ENCODE peak calls at places on chromosomes 2 and 18, in five cellular contexts. D is cardiac muscle cell; T is right lobe of liver; M is keratinocyte; J is CD8-positive, alpha-beta T cell. L is an unnamed sample. For H3K27me3, the result is how much of the 10 kb centered on the place peaks cover.

GRCh38 chr2:112642961-112643360 is 2.8 kb upstream of the SLC20A1 start:
- DNase-seq in D (no peak), T (no peak), M (no peak), J (no peak), L (no peak)

GRCh38 chr18:6561029-6561861 is 146.5 kb upstream of the L3MBTL4 start:
- DNase-seq in D (peak), T (peak), M (no peak), J (no peak), L (no peak)

GRCh38 chr2:189347540-189347939 is 93.7 kb upstream of the WDR75 start:
- DNase-seq in D (peak), T (peak), M (peak), J (peak), L (peak)

GRCh38 chr2:39504790-39505335 is 67.8 kb upstream of the MAP4K3 start:
- DNase-seq in D (peak), T (no peak), M (no peak), J (no peak), L (no peak)

GRCh38 chr2:172283476-172283875 is 143.9 kb upstream of the ITGA6 start:
- DNase-seq in D (peak), T (no peak), M (no peak), J (no peak), L (no peak)

GRCh38 chr2:8197101-8197500 is 484.8 kb upstream of the ID2 start:
- DNase-seq in D (peak), T (no peak), M (no peak), J (no peak), L (no peak)

GRCh38 chr2:150569761-150570160 is 82.3 kb upstream of the RND3 start:
- DNase-seq in D (no peak), T (no peak), M (no peak), J (no peak), L (no peak)

GRCh38 chr2:27621524-27621923 is 7.3 kb downstream of the CCDC121 start:
- DNase-seq in D (no peak), T (no peak), M (no peak), J (no peak), L (no peak)

GRCh38 chr2:196233808-196234501 is 62.6 kb upstream of the STK17B start:
- DNase-seq in D (no peak), T (no peak), M (no peak), J (no peak), L (no peak)

GRCh38 chr2:98702127-98702802 is 28.7 kb downstream of the MGAT4A start:
- DNase-seq in D (no peak), T (peak), M (no peak), J (no peak), L (no peak)

GRCh38 chr2:227033471-227034148 is 130.4 kb downstream of the COL4A4 start:
- DNase-seq in D (peak), T (peak), M (no peak), J (no peak), L (peak)

GRCh38 chr18:59143441-59143840 is 3.8 kb downstream of the SEC11C start:
- DNase-seq in D (no peak), T (no peak), M (no peak), J (no peak), L (no peak)

GRCh38 chr2:145166716-145167115 is 646.8 kb upstream of the ZEB2 start:
- DNase-seq in D (no peak), T (no peak), M (no peak), J (no peak), L (no peak)

GRCh38 chr2:238097988-238098853 is 1.9 kb upstream of the ESPNL start:
- DNase-seq in D (peak), T (peak), M (peak), J (no peak), L (peak)

GRCh38 chr2:48278590-48278989 is 251.4 kb upstream of the STON1 start:
- DNase-seq in D (peak), T (no peak), M (no peak), J (no peak), L (no peak)

GRCh38 chr2:25566094-25566493 is 107.3 kb downstream of the DTNB start:
- DNase-seq in D (no peak), T (no peak), M (no peak), J (no peak), L (no peak)

GRCh38 chr2:142876423-142876822 is 1.0 kb upstream of the KYNU start:
- DNase-seq in D (no peak), T (no peak), M (no peak), J (no peak), L (no peak)

GRCh38 chr2:26585100-26585499 is 56.1 kb downstream of the CIB4 start:
- DNase-seq in D (no peak), T (peak), M (no peak), J (no peak), L (no peak)

GRCh38 chr2:132943829-132944228 is 273.8 kb upstream of the LYPD1 start:
- DNase-seq in D (peak), T (no peak), M (no peak), J (no peak), L (no peak)

GRCh38 chr2:36486546-36487044 is 111.4 kb downstream of the FEZ2 start:
- DNase-seq in D (peak), T (no peak), M (peak), J (no peak), L (no peak)

GRCh38 chr2:15920696-15921095 is 19.7 kb upstream of the MYCN start:
- DNase-seq in D (no peak), T (no peak), M (no peak), J (no peak), L (no peak)

GRCh38 chr18:8571399-8571798 is 37.8 kb upstream of the RAB12 start:
- DNase-seq in D (no peak), T (no peak), M (no peak), J (no peak), L (no peak)

GRCh38 chr2:134167015-134167414 is 86.9 kb upstream of the MGAT5 start:
- DNase-seq in D (no peak), T (no peak), M (no peak), J (no peak), L (no peak)

GRCh38 chr18:9260388-9261380 is 73.9 kb upstream of the TWSG1 start:
- DNase-seq in D (peak), T (no peak), M (no peak), J (no peak), L (no peak)

GRCh38 chr18:57791192-57791591 is 11.9 kb downstream of the ATP8B1 start:
- DNase-seq in D (no peak), T (no peak), M (no peak), J (no peak), L (no peak)

GRCh38 chr18:57794951-57795728 is 8.0 kb downstream of the ATP8B1 start:
- DNase-seq in D (no peak), T (no peak), M (no peak), J (no peak), L (no peak)

GRCh38 chr18:57793630-57793986 is 9.5 kb downstream of the ATP8B1 start:
- DNase-seq in D (no peak), T (no peak), M (no peak), J (no peak), L (no peak)

GRCh38 chr18:57791911-57792310 is 11.2 kb downstream of the ATP8B1 start:
- DNase-seq in D (no peak), T (no peak), M (no peak), J (no peak), L (no peak)

GRCh38 chr18:57792741-57793629 is 10.1 kb downstream of the ATP8B1 start:
- DNase-seq in D (peak), T (no peak), M (no peak), J (no peak), L (no peak)
- H3K27me3 ChIP-seq in D (under half), T (under half), M (under half), J (under half), L (under half)

GRCh38 chr2:44952143-44952805 is 10.8 kb downstream of the SIX3 start:
- DNase-seq in D (peak), T (no peak), M (no peak), J (no peak), L (no peak)

GRCh38 chr2:44954306-44954901 is 12.9 kb downstream of the SIX3 start:
- DNase-seq in D (no peak), T (no peak), M (no peak), J (no peak), L (no peak)

GRCh38 chr2:44953686-44953976 is 12.1 kb downstream of the SIX3 start:
- DNase-seq in D (no peak), T (no peak), M (no peak), J (no peak), L (no peak)

GRCh38 chr2:44951714-44952113 is 10.2 kb downstream of the SIX3 start:
- DNase-seq in D (no peak), T (no peak), M (no peak), J (no peak), L (no peak)

GRCh38 chr2:44952806-44953685 is 11.5 kb downstream of the SIX3 start:
- DNase-seq in D (no peak), T (no peak), M (no peak), J (no peak), L (no peak)
- H3K27me3 ChIP-seq in D (half or more), T (under half), M (half or more), J (under half), L (under half)

DNA sequence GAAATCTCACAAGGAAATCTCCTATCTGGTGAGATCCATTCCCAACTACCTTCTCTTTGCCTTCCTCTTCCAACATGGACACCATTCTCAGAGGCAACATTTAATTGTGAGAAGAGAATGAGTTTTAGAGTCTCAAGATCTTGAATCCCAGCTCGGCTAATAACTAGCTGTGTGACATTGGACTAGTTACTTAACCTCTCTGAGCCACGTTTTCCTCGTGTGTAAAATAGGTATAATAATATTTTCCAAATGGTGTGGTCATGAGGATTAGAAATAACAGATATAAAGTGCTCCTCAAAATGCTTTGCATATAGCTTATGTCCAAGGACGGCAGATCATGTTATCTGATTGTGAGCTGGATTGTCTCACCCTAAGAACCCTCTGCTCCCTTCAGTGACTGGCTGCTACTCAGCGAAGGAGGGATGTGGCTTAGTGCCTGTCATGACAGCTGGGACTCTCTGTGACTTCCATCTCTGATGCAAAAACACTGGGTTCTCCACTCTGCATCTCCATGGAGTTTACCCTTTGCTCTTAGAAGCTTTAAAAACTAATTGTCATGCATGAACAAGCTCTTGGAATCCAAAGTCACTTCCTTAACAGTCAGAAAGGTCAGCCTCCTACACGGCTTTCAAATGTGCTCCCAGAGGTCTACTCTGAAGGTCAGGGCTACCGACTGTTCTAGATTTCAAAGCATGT is 38.4 kb upstream of the MRPL19 start:
- DNase-seq in D (no peak), T (no peak), M (no peak), J (no peak), L (no peak)
- H3K27me3 ChIP-seq in D (under half), T (under half), M (under half), J (under half), L (under half)

GRCh38 chr2:44934521-44934961 is 7.0 kb upstream of the SIX3 start:
- DNase-seq in D (no peak), T (no peak), M (no peak), J (no peak), L (no peak)
- H3K27me3 ChIP-seq in D (half or more), T (half or more), M (half or more), J (under half), L (under half)

DNA sequence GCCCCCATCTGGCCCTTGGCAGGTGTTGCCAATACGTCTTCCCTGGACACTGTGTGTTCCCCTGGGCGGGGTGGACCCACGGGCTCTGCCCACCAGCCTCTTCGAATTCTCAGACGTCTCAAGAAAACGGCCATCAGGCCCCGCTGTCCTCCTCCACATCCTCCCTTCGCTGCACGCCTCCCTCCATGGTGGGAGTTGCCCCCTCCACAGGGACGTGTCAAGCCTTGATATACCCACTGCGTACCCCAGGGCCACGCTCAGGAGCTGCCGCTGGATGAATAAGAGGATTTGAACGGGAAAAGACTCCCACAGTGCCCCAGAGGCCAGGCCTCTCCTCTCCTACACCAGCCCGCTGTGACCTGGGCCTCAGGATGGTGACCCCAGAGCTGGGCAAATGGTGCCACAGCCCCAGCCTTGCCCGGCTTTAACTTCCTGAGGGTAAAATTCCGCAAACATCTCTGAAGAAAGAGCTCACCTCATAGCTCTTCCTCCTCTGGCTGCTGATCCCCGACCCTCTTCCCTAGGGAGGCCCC is 399.3 kb upstream of the MYT1L start:
- DNase-seq in D (no peak), T (no peak), M (no peak), J (no peak), L (no peak)
- H3K27me3 ChIP-seq in D (under half), T (under half), M (under half), J (under half), L (under half)

DNA sequence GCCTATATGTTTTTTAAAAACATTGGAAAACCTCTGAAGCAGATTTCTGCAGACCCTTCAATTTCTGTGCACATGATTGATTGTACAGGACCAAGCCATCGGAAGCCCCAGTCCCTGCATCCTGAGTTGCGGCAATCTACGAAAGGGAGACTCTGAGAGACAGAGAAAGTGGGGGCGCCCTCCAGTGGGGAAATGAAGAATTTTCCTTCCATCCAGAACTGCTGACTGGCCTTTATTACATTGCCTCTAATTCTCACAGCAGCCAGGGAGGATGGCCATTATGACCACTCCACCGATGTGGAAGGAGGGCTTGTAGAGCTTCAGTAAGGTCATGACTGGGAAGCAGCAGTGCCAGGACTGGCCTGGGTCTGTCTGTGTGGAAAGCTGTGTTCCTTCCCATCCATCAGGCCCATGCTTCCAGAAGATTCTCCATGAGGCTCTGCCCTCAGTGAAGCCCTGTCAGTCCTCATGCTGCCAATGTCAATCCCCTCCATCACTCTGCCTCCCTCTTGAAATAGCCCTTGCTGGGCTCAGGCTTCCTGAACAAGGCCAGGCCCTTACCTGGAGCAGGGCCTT is 20.0 kb upstream of the RESP18 start:
- DNase-seq in D (peak), T (peak), M (no peak), J (peak), L (peak)
- H3K27me3 ChIP-seq in D (under half), T (under half), M (under half), J (under half), L (under half)

GRCh38 chr18:24488824-24489493 is 28.5 kb downstream of the HRH4 start:
- DNase-seq in D (peak), T (no peak), M (no peak), J (no peak), L (peak)

GRCh38 chr18:24492445-24492844 is 32.0 kb downstream of the HRH4 start:
- DNase-seq in D (no peak), T (no peak), M (no peak), J (no peak), L (no peak)

GRCh38 chr18:24491882-24492281 is 31.4 kb downstream of the HRH4 start:
- DNase-seq in D (no peak), T (no peak), M (no peak), J (no peak), L (no peak)

GRCh38 chr18:24494586-24494985 is 34.1 kb downstream of the HRH4 start:
- DNase-seq in D (no peak), T (no peak), M (no peak), J (no peak), L (no peak)

DNA sequence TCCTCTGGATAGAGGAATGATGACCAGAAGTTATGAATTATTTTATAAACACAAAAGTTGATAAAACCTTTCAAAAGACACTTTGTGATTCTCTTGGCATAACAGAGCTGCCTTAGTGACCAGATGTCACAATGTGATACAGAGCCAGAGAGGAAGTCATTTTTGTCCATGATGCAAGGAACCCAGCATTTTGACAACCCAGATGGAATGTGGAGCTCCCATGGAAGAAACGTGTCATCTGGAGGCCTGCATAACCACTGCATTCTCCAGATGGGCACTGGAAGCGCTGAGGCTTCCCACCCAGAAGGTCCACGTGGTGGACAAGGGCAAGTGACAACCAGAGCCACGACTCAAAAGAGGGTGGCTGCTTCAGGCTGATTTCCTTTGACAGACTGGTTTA is 30.1 kb downstream of the HRH4 start:
- DNase-seq in D (peak), T (no peak), M (no peak), J (no peak), L (no peak)
- H3K27me3 ChIP-seq in D (under half), T (under half), M (under half), J (under half), L (under half)